ENCODE peak calls at places on chromosomes 13 and 19, in six cellular contexts. W is NCI-H774, E is fibroblast of pulmonary artery, Y is GM23248, X is A549, G is GM23338. F is an unnamed sample.

GRCh38 chr13:101049166-101049850 is 367.0 kb downstream of the NALCN start:
- DNase-seq in E (no peak), X (no peak), G (no peak), W (no peak), Y (peak; percentile 42), F (no peak)

GRCh38 chr13:33799950-33800592 is 17.9 kb upstream of the RFC3 start:
- DNase-seq in G (peak; percentile 37), E (peak; percentile 69), W (no peak), X (peak; percentile 45), Y (peak; percentile 63), F (peak; percentile 83)

GRCh38 chr13:44974056-44974798 is 15.0 kb downstream of the NUFIP1 start:
- DNase-seq in Y (peak; percentile 46), W (no peak), G (no peak), X (no peak), E (peak; percentile 85), F (no peak)

GRCh38 chr19:54179921-54180452 is 7.0 kb upstream of the TMC4 start:
- DNase-seq in W (no peak), G (peak; percentile 98), E (peak; percentile 72), Y (peak; percentile 39), X (peak; percentile 90), F (peak; percentile 81)

GRCh38 chr19:6611441-6611852 is 20.5 kb upstream of the CD70 start:
- DNase-seq in G (no peak), W (no peak), Y (peak; percentile 85), X (no peak), E (no peak), F (no peak)

GRCh38 chr13:42484396-42484795 is 89.6 kb upstream of the TNFSF11 start:
- DNase-seq in E (peak; percentile 18), W (no peak), X (no peak), G (no peak), Y (no peak), F (no peak)

GRCh38 chr19:49441960-49442350 is 628 bp upstream of the SLC17A7 start:
- DNase-seq in G (no peak), Y (no peak), X (no peak), W (no peak), E (no peak), F (peak; percentile 49)

GRCh38 chr13:44763604-44764311 is 187.6 kb upstream of the TSC22D1 start:
- DNase-seq in X (no peak), W (no peak), Y (no peak), G (no peak), E (no peak), F (no peak)

GRCh38 chr13:19852766-19853165 is 10.7 kb downstream of the ZMYM5 start:
- DNase-seq in Y (no peak), X (no peak), W (no peak), G (no peak), E (no peak), F (no peak)

GRCh38 chr13:97484286-97484685 is 50.3 kb downstream of the RAP2A start:
- DNase-seq in Y (no peak), E (no peak), G (no peak), X (no peak), W (no peak), F (no peak)

GRCh38 chr19:35462476-35462953 is 14.5 kb downstream of the FFAR2 start:
- DNase-seq in G (no peak), W (no peak), E (no peak), X (no peak), Y (no peak), F (no peak)

GRCh38 chr13:101757446-101758039 is 305.1 kb downstream of the ITGBL1 start:
- DNase-seq in X (peak; percentile 45), W (peak; percentile 5), E (peak; percentile 47), G (peak; percentile 55), Y (peak; percentile 64), F (peak; percentile 49)

GRCh38 chr19:46878613-46879375 is 18.0 kb downstream of the ARHGAP35 start:
- DNase-seq in X (no peak), E (peak; percentile 72), W (no peak), Y (peak; percentile 93), G (no peak), F (no peak)

GRCh38 chr13:50250403-50250802 is 235.2 kb downstream of the KCNRG start:
- DNase-seq in X (no peak), W (no peak), Y (no peak), E (no peak), G (no peak), F (no peak)

GRCh38 chr13:37476874-37477273 is 121.7 kb downstream of the POSTN start:
- DNase-seq in X (no peak), G (no peak), Y (peak; percentile 77), E (peak; percentile 28), W (no peak), F (no peak)

F was measured in cerebellar cortex.